ENCODE peak calls at places on chromosome 14, in four cellular contexts. E is foreskin fibroblast, Y is right lobe of liver, F is BE2C. C is an unnamed sample.
A peak's percentile ranks its signal among the peaks of the same experiment; 100 is the strongest.

GRCh38 chr14:102180248-102180998 is 40.7 kb downstream of the WDR20 start:
- DNase-seq in E (no peak), Y (no peak), F (no peak), C (no peak)

GRCh38 chr14:75784314-75784686 is 123.3 kb downstream of the TTLL5 start:
- DNase-seq in E (no peak), Y (no peak), F (no peak), C (no peak)

GRCh38 chr14:75298187-75298985 is 19.8 kb downstream of the FOS start:
- DNase-seq in E (no peak), Y (no peak), F (no peak), C (no peak)

GRCh38 chr14:69696633-69697557 is 70.0 kb upstream of the SRSF5 start:
- DNase-seq in E (no peak), Y (no peak), F (no peak), C (no peak)

GRCh38 chr14:24895243-24895583 is 154.7 kb downstream of the STXBP6 start:
- DNase-seq in E (no peak), Y (no peak), F (no peak), C (no peak)

GRCh38 chr14:74211945-74212580 is 27.2 kb upstream of the VSX2 start:
- DNase-seq in E (no peak), Y (no peak), F (no peak), C (no peak)

GRCh38 chr14:101365329-101366158 is 195.8 kb upstream of the DIO3 start:
- DNase-seq in E (no peak), Y (no peak), F (no peak), C (no peak)

GRCh38 chr14:74945852-74946658 is 9.3 kb downstream of the PGF start:
- DNase-seq in E (peak; percentile 47), Y (peak; percentile 71), F (peak; percentile 89), C (no peak)

GRCh38 chr14:39614292-39614923 is 182.2 kb upstream of the FBXO33 start:
- DNase-seq in E (no peak), Y (no peak), F (no peak), C (no peak)

GRCh38 chr14:72053662-72054061 is 121.4 kb downstream of the RGS6 start:
- DNase-seq in E (no peak), Y (no peak), F (no peak), C (no peak)

GRCh38 chr14:22282429-22282828 is 306.6 kb downstream of the DAD1 start:
- DNase-seq in E (no peak), Y (no peak), F (no peak), C (no peak)

GRCh38 chr14:81459421-81459820 is 59.3 kb upstream of the STON2 start:
- DNase-seq in E (no peak), Y (no peak), F (no peak), C (peak; percentile 49)

GRCh38 chr14:81633496-81633895 is 99.8 kb upstream of the SEL1L start:
- DNase-seq in E (no peak), Y (no peak), F (no peak), C (no peak)

GRCh38 chr14:100653409-100653808 is 66.2 kb upstream of the BEGAIN start:
- DNase-seq in E (no peak), Y (no peak), F (no peak), C (no peak)

GRCh38 chr14:56694609-56695008 is 115.0 kb downstream of the TMEM260 start:
- DNase-seq in E (no peak), Y (no peak), F (no peak), C (no peak)

GRCh38 chr14:37493606-37494005 is 101.4 kb downstream of the FOXA1 start:
- DNase-seq in E (no peak), Y (no peak), F (no peak), C (no peak)

GRCh38 chr14:68630611-68631013 is 162.3 kb downstream of the ZFP36L1 start:
- DNase-seq in E (no peak), Y (no peak), F (no peak), C (no peak)

GRCh38 chr14:68977741-68978549 is 1.2 kb downstream of the ACTN1 start:
- DNase-seq in E (peak; percentile 94), Y (peak; percentile 81), F (peak; percentile 73), C (no peak)

GRCh38 chr14:75711796-75712211 is 50.8 kb downstream of the TTLL5 start:
- DNase-seq in E (peak; percentile 67), Y (peak; percentile 77), F (no peak), C (peak; percentile 93)

GRCh38 chr14:58738189-58738836 is 100.6 kb downstream of the DACT1 start:
- DNase-seq in E (peak; percentile 88), Y (no peak), F (no peak), C (peak; percentile 71)

GRCh38 chr14:66401447-66402095 is 84.6 kb upstream of the CCDC196 start:
- DNase-seq in E (no peak), Y (no peak), F (peak; percentile 17), C (no peak)

GRCh38 chr14:68733086-68733621 is 59.7 kb downstream of the ZFP36L1 start:
- DNase-seq in E (no peak), Y (no peak), F (no peak), C (no peak)

GRCh38 chr14:76829016-76829365 is 2.8 kb downstream of the LRRC74A start:
- DNase-seq in E (no peak), Y (no peak), F (no peak), C (no peak)

GRCh38 chr14:62824086-62824485 is 221.2 kb downstream of the KCNH5 start:
- DNase-seq in E (no peak), Y (no peak), F (no peak), C (no peak)

GRCh38 chr14:34633697-34634096 is 3.7 kb upstream of the SNX6 start:
- DNase-seq in E (no peak), Y (no peak), F (no peak), C (no peak)

GRCh38 chr14:71143391-71144290 is 236.4 kb downstream of the PCNX1 start:
- DNase-seq in E (peak; percentile 72), Y (no peak), F (no peak), C (no peak)

GRCh38 chr14:104856869-104857860 is 7.9 kb upstream of the CEP170B start:
- DNase-seq in E (no peak), Y (no peak), F (no peak), C (no peak)

GRCh38 chr14:31990183-31990862 is 86.8 kb upstream of the ARHGAP5 start:
- DNase-seq in E (no peak), Y (no peak), F (no peak), C (no peak)

GRCh38 chr14:91606851-91607250 is 96.7 kb upstream of the PPP4R3A start:
- DNase-seq in E (peak; percentile 2), Y (no peak), F (no peak), C (no peak)

GRCh38 chr14:36835145-36835544 is 173.5 kb downstream of the PAX9 start:
- DNase-seq in E (no peak), Y (no peak), F (no peak), C (no peak)

GRCh38 chr14:48454887-48455286 is 779.5 kb upstream of the MDGA2 start:
- DNase-seq in E (no peak), Y (no peak), F (no peak), C (no peak)

GRCh38 chr14:103629503-103630121 is 601 bp downstream of the KLC1 start:
- DNase-seq in E (peak; percentile 33), Y (peak; percentile 75), F (peak; percentile 55), C (no peak)

GRCh38 chr14:74478996-74479635 is 14.0 kb downstream of the NPC2 start:
- DNase-seq in E (no peak), Y (no peak), F (peak; percentile 29), C (no peak)

GRCh38 chr14:60515244-60515695 is 6.3 kb downstream of the SIX6 start:
- DNase-seq in E (no peak), Y (no peak), F (no peak), C (no peak)

GRCh38 chr14:77123381-77124344 is 17.9 kb downstream of the ZDHHC22 start:
- DNase-seq in E (no peak), Y (peak; percentile 56), F (no peak), C (no peak)

GRCh38 chr14:33986804-33987203 is 35.9 kb upstream of the EGLN3 start:
- DNase-seq in E (peak; percentile 6), Y (no peak), F (no peak), C (peak; percentile 90)

GRCh38 chr14:50311337-50311973 is 574 bp downstream of the L2HGDH start:
- DNase-seq in E (no peak), Y (no peak), F (no peak), C (no peak)
- TF ChIP-seq CTCF in E (peak; percentile 16), Y (peak; percentile 69), F (peak; percentile 53), C (peak; percentile 55)

GRCh38 chr14:55332654-55333570 is 61.7 kb downstream of the FBXO34 start:
- DNase-seq in E (no peak), Y (no peak), F (no peak), C (no peak)
- H3K4me3 ChIP-seq in E (no peak overlapping the region), Y (no peak overlapping the region), F (no peak overlapping the region), C (peak overlapping the region; percentile 23)

GRCh38 chr14:47207636-47208035 is 467.8 kb downstream of the MDGA2 start:
- DNase-seq in E (no peak), Y (no peak), F (no peak), C (no peak)
- TF ChIP-seq CTCF in E (peak; percentile 19), Y (no peak), F (peak; percentile 32), C (peak; percentile 45)

GRCh38 chr14:92657457-92658142 is 90.8 kb downstream of the LGMN start:
- DNase-seq in E (no peak), Y (peak; percentile 76), F (no peak), C (no peak)

GRCh38 chr14:92655372-92655771 is 93.1 kb downstream of the LGMN start:
- DNase-seq in E (no peak), Y (peak; percentile 30), F (no peak), C (no peak)

GRCh38 chr14:92658160-92658559 is 90.3 kb downstream of the LGMN start:
- DNase-seq in E (no peak), Y (no peak), F (no peak), C (no peak)

GRCh38 chr14:92655802-92656201 is 92.6 kb downstream of the LGMN start:
- DNase-seq in E (no peak), Y (no peak), F (no peak), C (no peak)

GRCh38 chr14:92656306-92656705 is 92.1 kb downstream of the LGMN start:
- DNase-seq in E (no peak), Y (no peak), F (no peak), C (no peak)
- H3K4me3 ChIP-seq in E (no peak overlapping the region), Y (no peak overlapping the region), F (no peak overlapping the region), C (no peak overlapping the region)

GRCh38 chr14:43001729-43002128 is 1395.1 kb downstream of the LRFN5 start:
- DNase-seq in E (no peak), Y (no peak), F (no peak), C (no peak)

GRCh38 chr14:43003845-43004244 is 1397.2 kb downstream of the LRFN5 start:
- DNase-seq in E (no peak), Y (no peak), F (no peak), C (no peak)

DNA sequence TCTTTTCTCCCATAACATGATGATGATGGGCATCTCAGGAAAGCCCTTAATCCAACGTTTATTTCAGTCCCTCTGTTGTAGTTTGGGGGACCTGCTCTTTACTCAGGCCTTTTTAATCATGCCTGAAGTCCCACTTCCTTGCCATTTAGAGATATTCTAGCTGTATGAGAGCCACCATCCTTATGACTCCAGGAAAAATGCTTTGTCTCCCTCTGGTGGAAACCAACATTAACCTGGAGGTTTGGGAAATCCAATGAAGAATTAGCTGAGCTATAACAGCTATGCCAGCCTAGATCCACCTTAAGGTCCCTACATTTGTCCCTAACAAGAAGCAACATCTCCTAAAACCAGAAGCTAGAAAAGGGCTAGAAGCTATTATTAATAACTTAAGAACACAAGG is 1399.1 kb downstream of the LRFN5 start:
- DNase-seq in E (no peak), Y (no peak), F (no peak), C (no peak)
- TF ChIP-seq CTCF in E (no peak), Y (no peak), F (no peak), C (peak; percentile 51)